ENCODE peak calls at places on chromosomes 11 and 22, in five cellular contexts. One of them, this sample, is unnamed. For H3K4me1 and H3K9me3, the result is how much of the 10 kb centered on the place peaks cover.

GRCh38 chr11:19116315-19116970 is 525 bp upstream of the ZDHHC13 start:
- DNase-seq in right cardiac atrium: no peak
- DNase-seq in body of pancreas: no peak
- DNase-seq in left ventricle myocardium inferior: peak
- DNase-seq in adipocyte: no peak
- DNase-seq in this sample: no peak

GRCh38 chr22:25508761-25509321 is 55.6 kb upstream of the GRK3 start:
- DNase-seq in body of pancreas: no peak
- DNase-seq in left ventricle myocardium inferior: no peak
- DNase-seq in adipocyte: no peak
- DNase-seq in right cardiac atrium: no peak
- DNase-seq in this sample: no peak

GRCh38 chr11:7869467-7869866 is 61.6 kb downstream of the OR10A6 start:
- DNase-seq in left ventricle myocardium inferior: no peak
- DNase-seq in adipocyte: peak
- DNase-seq in body of pancreas: no peak
- DNase-seq in right cardiac atrium: no peak
- DNase-seq in this sample: no peak

GRCh38 chr22:26713823-26714449 is 56.5 kb downstream of the MIAT start:
- DNase-seq in body of pancreas: no peak
- DNase-seq in adipocyte: peak
- DNase-seq in right cardiac atrium: peak
- DNase-seq in left ventricle myocardium inferior: no peak
- DNase-seq in this sample: no peak

GRCh38 chr11:1194977-1195689 is 27.7 kb upstream of the MUC5B start:
- DNase-seq in right cardiac atrium: peak
- DNase-seq in body of pancreas: peak
- DNase-seq in adipocyte: no peak
- DNase-seq in left ventricle myocardium inferior: peak
- DNase-seq in this sample: peak

GRCh38 chr11:7974668-7975067 is 9.4 kb upstream of the NLRP10 start:
- DNase-seq in left ventricle myocardium inferior: no peak
- DNase-seq in right cardiac atrium: no peak
- DNase-seq in adipocyte: no peak
- DNase-seq in body of pancreas: no peak
- DNase-seq in this sample: no peak

GRCh38 chr11:46336781-46337180 is 10.5 kb upstream of the DGKZ start:
- DNase-seq in body of pancreas: no peak
- DNase-seq in left ventricle myocardium inferior: no peak
- DNase-seq in right cardiac atrium: peak
- DNase-seq in adipocyte: no peak
- DNase-seq in this sample: no peak

GRCh38 chr11:66443602-66444001 is 5.0 kb upstream of the MRPL11 start:
- DNase-seq in adipocyte: peak
- DNase-seq in left ventricle myocardium inferior: no peak
- DNase-seq in right cardiac atrium: no peak
- DNase-seq in body of pancreas: no peak
- DNase-seq in this sample: no peak

GRCh38 chr11:106369224-106369623 is 291.8 kb downstream of the AASDHPPT start:
- DNase-seq in left ventricle myocardium inferior: no peak
- DNase-seq in body of pancreas: no peak
- DNase-seq in adipocyte: peak
- DNase-seq in right cardiac atrium: no peak
- DNase-seq in this sample: no peak

GRCh38 chr11:87456499-87456898 is 418.8 kb downstream of the TMEM135 start:
- DNase-seq in left ventricle myocardium inferior: no peak
- DNase-seq in right cardiac atrium: no peak
- DNase-seq in adipocyte: no peak
- DNase-seq in body of pancreas: no peak
- DNase-seq in this sample: no peak

GRCh38 chr22:33116846-33117547 is 58.8 kb upstream of the SYN3 start:
- DNase-seq in body of pancreas: no peak
- DNase-seq in adipocyte: peak
- DNase-seq in left ventricle myocardium inferior: no peak
- DNase-seq in right cardiac atrium: no peak
- DNase-seq in this sample: no peak

GRCh38 chr11:110908401-110909106 is 196.3 kb upstream of the ARHGAP20 start:
- DNase-seq in body of pancreas: no peak
- DNase-seq in right cardiac atrium: no peak
- DNase-seq in adipocyte: peak
- DNase-seq in left ventricle myocardium inferior: no peak
- DNase-seq in this sample: no peak

GRCh38 chr11:134599180-134599810 is 187.3 kb upstream of the B3GAT1 start:
- DNase-seq in left ventricle myocardium inferior: no peak
- DNase-seq in right cardiac atrium: no peak
- DNase-seq in body of pancreas: no peak
- DNase-seq in adipocyte: no peak
- DNase-seq in this sample: no peak

GRCh38 chr11:100895449-100895848 is 208.4 kb downstream of the ARHGAP42 start:
- DNase-seq in body of pancreas: no peak
- DNase-seq in left ventricle myocardium inferior: no peak
- DNase-seq in adipocyte: no peak
- DNase-seq in right cardiac atrium: no peak
- DNase-seq in this sample: no peak

GRCh38 chr11:123585721-123586120 is 68.7 kb downstream of the SCN3B start:
- DNase-seq in body of pancreas: no peak
- DNase-seq in adipocyte: no peak
- DNase-seq in right cardiac atrium: no peak
- DNase-seq in left ventricle myocardium inferior: no peak
- DNase-seq in this sample: no peak

GRCh38 chr11:116725434-116726221 is 47.2 kb downstream of the BUD13 start:
- DNase-seq in right cardiac atrium: no peak
- DNase-seq in adipocyte: peak
- DNase-seq in left ventricle myocardium inferior: no peak
- DNase-seq in body of pancreas: no peak
- DNase-seq in this sample: no peak

GRCh38 chr11:76672431-76673163 is 2.0 kb upstream of the LRRC32 start:
- DNase-seq in body of pancreas: no peak
- DNase-seq in right cardiac atrium: peak
- DNase-seq in adipocyte: no peak
- DNase-seq in left ventricle myocardium inferior: no peak
- DNase-seq in this sample: peak

GRCh38 chr11:47394322-47395224 is 13.8 kb upstream of the SLC39A13 start:
- DNase-seq in right cardiac atrium: peak
- DNase-seq in body of pancreas: no peak
- DNase-seq in adipocyte: no peak
- DNase-seq in left ventricle myocardium inferior: peak
- DNase-seq in this sample: peak

GRCh38 chr11:44627911-44628729 is 62.7 kb downstream of the CD82 start:
- DNase-seq in left ventricle myocardium inferior: peak
- DNase-seq in adipocyte: peak
- DNase-seq in body of pancreas: peak
- DNase-seq in right cardiac atrium: peak
- DNase-seq in this sample: peak

GRCh38 chr22:26462971-26463661 is 20.5 kb downstream of the HPS4 start:
- DNase-seq in adipocyte: no peak
- DNase-seq in left ventricle myocardium inferior: no peak
- DNase-seq in body of pancreas: no peak
- DNase-seq in right cardiac atrium: no peak
- DNase-seq in this sample: no peak

GRCh38 chr11:57310630-57311086 is 14.1 kb downstream of the TNKS1BP1 start:
- DNase-seq in right cardiac atrium: no peak
- DNase-seq in adipocyte: peak
- DNase-seq in body of pancreas: peak
- DNase-seq in left ventricle myocardium inferior: no peak
- DNase-seq in this sample: no peak

GRCh38 chr11:46363455-46363920 is 16.2 kb downstream of the DGKZ start:
- DNase-seq in left ventricle myocardium inferior: peak
- DNase-seq in adipocyte: peak
- DNase-seq in body of pancreas: no peak
- DNase-seq in right cardiac atrium: peak
- DNase-seq in this sample: no peak

GRCh38 chr11:67260406-67260805 is 5.9 kb upstream of the GRK2 start:
- DNase-seq in body of pancreas: peak
- DNase-seq in left ventricle myocardium inferior: no peak
- DNase-seq in adipocyte: no peak
- DNase-seq in right cardiac atrium: no peak
- DNase-seq in this sample: no peak

GRCh38 chr11:1459739-1460395 is 26.7 kb downstream of the MOB2 start:
- DNase-seq in right cardiac atrium: no peak
- DNase-seq in left ventricle myocardium inferior: no peak
- DNase-seq in body of pancreas: no peak
- DNase-seq in adipocyte: no peak
- DNase-seq in this sample: no peak

GRCh38 chr11:66371627-66372415 is at the start of gene SLC29A2:
- DNase-seq in body of pancreas: peak
- DNase-seq in left ventricle myocardium inferior: peak
- DNase-seq in right cardiac atrium: peak
- DNase-seq in adipocyte: peak
- DNase-seq in this sample: peak

GRCh38 chr11:19766810-19767209 is 54.2 kb downstream of the NAV2 start:
- DNase-seq in adipocyte: no peak
- DNase-seq in body of pancreas: no peak
- DNase-seq in right cardiac atrium: no peak
- DNase-seq in left ventricle myocardium inferior: no peak
- DNase-seq in this sample: no peak

GRCh38 chr11:94125408-94126120 is 3.1 kb upstream of the PANX1 start:
- DNase-seq in left ventricle myocardium inferior: no peak
- DNase-seq in adipocyte: peak
- DNase-seq in body of pancreas: no peak
- DNase-seq in right cardiac atrium: no peak
- DNase-seq in this sample: no peak
- H3K4me3 ChIP-seq in left ventricle myocardium inferior: no peak
- H3K4me3 ChIP-seq in adipocyte: no peak
- H3K4me3 ChIP-seq in body of pancreas: no peak
- H3K4me3 ChIP-seq in right cardiac atrium: no peak
- H3K4me3 ChIP-seq in this sample: no peak

GRCh38 chr11:112828433-112828832 is 132.8 kb upstream of the NCAM1 start:
- DNase-seq in right cardiac atrium: no peak
- DNase-seq in adipocyte: no peak
- DNase-seq in body of pancreas: no peak
- DNase-seq in left ventricle myocardium inferior: no peak
- DNase-seq in this sample: no peak

GRCh38 chr11:112830255-112830654 is 131.0 kb upstream of the NCAM1 start:
- DNase-seq in left ventricle myocardium inferior: no peak
- DNase-seq in right cardiac atrium: no peak
- DNase-seq in body of pancreas: no peak
- DNase-seq in adipocyte: no peak
- DNase-seq in this sample: no peak

GRCh38 chr11:112831969-112832368 is 129.3 kb upstream of the NCAM1 start:
- DNase-seq in adipocyte: no peak
- DNase-seq in left ventricle myocardium inferior: no peak
- DNase-seq in right cardiac atrium: no peak
- DNase-seq in body of pancreas: no peak
- DNase-seq in this sample: no peak

GRCh38 chr11:112834277-112834755 is 126.9 kb upstream of the NCAM1 start:
- DNase-seq in left ventricle myocardium inferior: peak
- DNase-seq in adipocyte: no peak
- DNase-seq in right cardiac atrium: peak
- DNase-seq in body of pancreas: peak
- DNase-seq in this sample: peak

DNA sequence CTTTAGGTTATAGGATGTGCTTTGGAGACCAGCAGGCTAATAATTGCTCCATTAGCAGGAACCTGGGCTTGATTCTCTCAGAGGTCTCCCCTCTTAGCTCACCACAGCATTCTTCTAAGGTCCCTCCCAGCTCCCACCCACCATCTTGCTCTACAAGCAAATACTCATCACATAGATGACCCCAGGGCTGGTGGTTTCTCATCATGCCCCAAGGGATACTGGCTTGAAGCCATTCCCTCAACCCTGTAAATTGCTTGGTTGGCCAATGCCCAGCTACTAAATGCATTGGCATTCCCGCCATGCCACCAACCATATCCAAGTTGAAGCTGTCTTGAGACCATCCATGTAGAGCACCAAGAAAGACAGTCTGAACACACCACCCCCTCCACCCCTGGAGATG is 130.2 kb upstream of the NCAM1 start:
- DNase-seq in left ventricle myocardium inferior: no peak
- DNase-seq in adipocyte: no peak
- DNase-seq in body of pancreas: no peak
- DNase-seq in right cardiac atrium: no peak
- DNase-seq in this sample: no peak
- H3K4me1 ChIP-seq in left ventricle myocardium inferior: under half
- H3K4me1 ChIP-seq in adipocyte: under half
- H3K4me1 ChIP-seq in body of pancreas: under half
- H3K4me1 ChIP-seq in right cardiac atrium: under half
- H3K4me1 ChIP-seq in this sample: under half

DNA sequence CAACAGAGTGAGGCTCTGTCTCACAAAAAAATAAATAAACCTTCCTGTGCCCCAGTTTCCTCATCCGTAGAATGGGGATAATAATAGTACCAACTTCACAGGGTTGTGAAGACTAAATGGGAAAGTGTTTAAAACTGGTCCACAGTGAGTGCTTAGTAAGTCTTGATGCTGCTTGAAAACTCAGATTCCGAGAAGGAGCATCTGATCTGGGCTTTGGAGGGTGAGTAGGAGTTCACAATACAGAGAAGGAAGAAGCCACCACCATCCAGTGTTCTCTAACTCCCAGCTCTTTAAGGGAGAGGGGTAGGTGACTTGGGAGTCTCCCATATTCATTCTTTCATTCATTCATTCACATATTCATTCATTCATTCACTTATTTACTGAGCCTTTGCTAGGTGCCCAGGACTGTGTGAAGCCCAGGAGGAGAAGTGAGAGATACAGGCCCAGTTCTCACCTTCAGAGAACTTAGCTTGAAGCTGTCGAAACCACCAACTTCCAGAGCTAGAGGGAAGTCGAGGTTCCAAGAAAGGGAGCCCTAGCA is 17.7 kb downstream of the CYTH4 start:
- DNase-seq in left ventricle myocardium inferior: no peak
- DNase-seq in adipocyte: no peak
- DNase-seq in right cardiac atrium: no peak
- DNase-seq in body of pancreas: no peak
- DNase-seq in this sample: no peak
- H3K9me3 ChIP-seq in left ventricle myocardium inferior: under half
- H3K9me3 ChIP-seq in adipocyte: under half
- H3K9me3 ChIP-seq in right cardiac atrium: under half
- H3K9me3 ChIP-seq in body of pancreas: under half
- H3K9me3 ChIP-seq in this sample: under half

GRCh38 chr11:12813371-12814225 is 139.4 kb downstream of the TEAD1 start:
- DNase-seq in left ventricle myocardium inferior: no peak
- DNase-seq in body of pancreas: no peak
- DNase-seq in adipocyte: no peak
- DNase-seq in right cardiac atrium: peak
- DNase-seq in this sample: peak

GRCh38 chr11:12812849-12813248 is 138.6 kb downstream of the TEAD1 start:
- DNase-seq in right cardiac atrium: peak
- DNase-seq in adipocyte: no peak
- DNase-seq in left ventricle myocardium inferior: no peak
- DNase-seq in body of pancreas: no peak
- DNase-seq in this sample: no peak

GRCh38 chr11:12817681-12818332 is 143.6 kb downstream of the TEAD1 start:
- DNase-seq in left ventricle myocardium inferior: no peak
- DNase-seq in adipocyte: no peak
- DNase-seq in body of pancreas: no peak
- DNase-seq in right cardiac atrium: no peak
- DNase-seq in this sample: no peak

GRCh38 chr11:12815931-12816494 is 141.8 kb downstream of the TEAD1 start:
- DNase-seq in body of pancreas: no peak
- DNase-seq in right cardiac atrium: peak
- DNase-seq in adipocyte: no peak
- DNase-seq in left ventricle myocardium inferior: peak
- DNase-seq in this sample: no peak

DNA sequence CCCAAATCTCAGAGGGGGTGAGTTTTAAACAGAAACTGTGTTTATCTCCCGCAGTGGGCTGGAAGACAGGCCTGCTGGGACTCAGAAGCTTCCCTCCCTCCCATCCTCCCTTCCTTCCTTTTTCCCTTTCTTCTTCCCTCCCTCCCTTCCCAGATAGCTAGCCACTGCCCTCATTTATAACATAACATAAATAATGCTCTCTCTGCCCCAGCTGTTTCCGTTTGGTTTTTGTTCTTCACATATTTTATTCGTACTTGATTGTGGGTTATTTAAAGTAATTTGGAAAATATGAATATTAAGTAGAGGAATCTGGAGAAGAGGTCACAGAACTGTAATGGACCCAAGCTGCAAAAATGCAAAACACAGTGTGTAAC is 140.9 kb downstream of the TEAD1 start:
- DNase-seq in right cardiac atrium: no peak
- DNase-seq in left ventricle myocardium inferior: no peak
- DNase-seq in body of pancreas: no peak
- DNase-seq in adipocyte: no peak
- DNase-seq in this sample: no peak
- H3K4me3 ChIP-seq in right cardiac atrium: no peak
- H3K4me3 ChIP-seq in left ventricle myocardium inferior: peak
- H3K4me3 ChIP-seq in body of pancreas: no peak
- H3K4me3 ChIP-seq in adipocyte: peak
- H3K4me3 ChIP-seq in this sample: no peak

This sample was measured in transverse colon.